ENCODE peak calls at places on chromosome 20, in ten cellular contexts. Y, O, W, P, Z, N, R, F, T and B are unnamed samples.
A peak's percentile ranks its signal among the peaks of the same experiment; 100 is the strongest.

GRCh38 chr20:35009665-35010328 is 54.1 kb downstream of the MYH7B start:
- DNase-seq in Y (no peak), O (no peak), W (peak; percentile 72), P (no peak), Z (no peak), N (no peak), R (no peak), F (no peak), T (no peak), B (no peak)

GRCh38 chr20:53613748-53614147 is 20.1 kb upstream of the ZNF217 start:
- DNase-seq in Y (no peak), O (no peak), W (no peak), P (no peak), Z (no peak), N (no peak), R (no peak), F (no peak), T (no peak), B (no peak)

GRCh38 chr20:44068780-44069191 is 118.2 kb downstream of the JPH2 start:
- DNase-seq in Y (peak; percentile 11), O (no peak), W (no peak), P (no peak), Z (no peak), N (no peak), R (no peak), F (no peak), T (no peak), B (no peak)

GRCh38 chr20:16803965-16804792 is 56.0 kb downstream of the OTOR start:
- DNase-seq in Y (no peak), O (peak; percentile 63), W (no peak), P (peak; percentile 33), Z (peak; percentile 11), N (peak; percentile 26), R (peak; percentile 17), F (peak; percentile 53), T (peak; percentile 48), B (no peak)

GRCh38 chr20:4894981-4895381 is 106.3 kb downstream of the SLC23A2 start:
- DNase-seq in Y (no peak), O (no peak), W (peak; percentile 21), P (no peak), Z (no peak), N (no peak), R (no peak), F (no peak), T (no peak), B (no peak)

GRCh38 chr20:21147593-21147992 is 21.7 kb downstream of the KIZ start:
- DNase-seq in Y (no peak), O (no peak), W (no peak), P (no peak), Z (no peak), N (no peak), R (no peak), F (peak; percentile 27), T (peak; percentile 32), B (no peak)

GRCh38 chr20:32355417-32355841 is 2.7 kb upstream of the ASXL1 start:
- DNase-seq in Y (no peak), O (no peak), W (no peak), P (no peak), Z (no peak), N (no peak), R (no peak), F (no peak), T (no peak), B (no peak)

GRCh38 chr20:5654557-5654956 is 95.6 kb upstream of the SHLD1 start:
- DNase-seq in Y (no peak), O (no peak), W (no peak), P (peak; percentile 93), Z (peak; percentile 94), N (no peak), R (no peak), F (peak; percentile 94), T (peak; percentile 97), B (no peak)

GRCh38 chr20:57783196-57783595 is 73.4 kb upstream of the PMEPA1 start:
- DNase-seq in Y (no peak), O (no peak), W (peak; percentile 62), P (no peak), Z (no peak), N (no peak), R (no peak), F (no peak), T (no peak), B (no peak)

GRCh38 chr20:36490191-36490590 is 51.1 kb upstream of the MYL9 start:
- DNase-seq in Y (no peak), O (no peak), W (no peak), P (peak; percentile 46), Z (no peak), N (no peak), R (no peak), F (no peak), T (no peak), B (no peak)

GRCh38 chr20:18428490-18429173 is 38.2 kb downstream of the DZANK1 start:
- DNase-seq in Y (no peak), O (no peak), W (no peak), P (no peak), Z (no peak), N (peak; percentile 38), R (peak; percentile 17), F (peak; percentile 47), T (peak; percentile 16), B (no peak)

GRCh38 chr20:63280929-63281545 is 8.4 kb downstream of the ARFGAP1 start:
- DNase-seq in Y (no peak), O (peak; percentile 63), W (no peak), P (no peak), Z (no peak), N (no peak), R (no peak), F (no peak), T (no peak), B (no peak)

GRCh38 chr20:4545526-4545925 is 176.2 kb upstream of the PRND start:
- DNase-seq in Y (no peak), O (no peak), W (no peak), P (peak; percentile 84), Z (peak; percentile 85), N (no peak), R (no peak), F (peak; percentile 47), T (peak; percentile 41), B (peak; percentile 44)

GRCh38 chr20:20038586-20038985 is 13.7 kb downstream of the CRNKL1 start:
- DNase-seq in Y (no peak), O (no peak), W (no peak), P (no peak), Z (no peak), N (no peak), R (no peak), F (no peak), T (no peak), B (no peak)

GRCh38 chr20:46215913-46216707 is 92.2 kb downstream of the CDH22 start:
- DNase-seq in Y (no peak), O (peak; percentile 96), W (no peak), P (peak; percentile 59), Z (peak; percentile 33), N (no peak), R (no peak), F (peak; percentile 16), T (peak; percentile 28), B (no peak)

GRCh38 chr20:61529354-61529753 is 277.3 kb downstream of the CDH4 start:
- DNase-seq in Y (no peak), O (no peak), W (no peak), P (no peak), Z (no peak), N (no peak), R (no peak), F (no peak), T (no peak), B (no peak)

DNA sequence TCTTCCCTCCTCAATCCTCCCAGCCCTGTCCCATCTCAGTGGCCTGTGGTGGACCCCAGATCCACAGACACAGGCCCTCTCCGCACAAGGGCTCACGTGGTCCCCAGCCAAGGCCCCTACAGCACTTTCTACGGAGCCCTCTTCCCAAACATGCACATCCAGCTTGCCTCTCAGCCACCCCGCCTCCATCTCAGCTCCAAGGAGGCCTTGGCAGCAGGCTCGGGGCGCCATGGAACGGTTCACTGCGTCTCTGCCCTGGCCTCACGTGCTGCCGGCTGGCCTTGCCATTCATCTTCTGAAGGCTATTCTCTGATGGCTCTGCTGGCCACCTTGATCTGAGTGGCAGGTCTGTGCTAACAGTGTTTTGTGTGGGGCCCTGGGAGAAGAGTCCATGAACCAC is 33.0 kb downstream of the GNAS-AS1 start:
- DNase-seq in Y (no peak), O (no peak), W (no peak), P (no peak), Z (no peak), N (no peak), R (no peak), F (no peak), T (no peak), B (no peak)
- H3K4me3 ChIP-seq in Y (no peak overlapping the region), O (no peak overlapping the region), W (no peak overlapping the region), P (no peak overlapping the region), Z (no peak overlapping the region), N (no peak overlapping the region), R (no peak overlapping the region), F (no peak overlapping the region), T (no peak overlapping the region), B (no peak overlapping the region)

DNA sequence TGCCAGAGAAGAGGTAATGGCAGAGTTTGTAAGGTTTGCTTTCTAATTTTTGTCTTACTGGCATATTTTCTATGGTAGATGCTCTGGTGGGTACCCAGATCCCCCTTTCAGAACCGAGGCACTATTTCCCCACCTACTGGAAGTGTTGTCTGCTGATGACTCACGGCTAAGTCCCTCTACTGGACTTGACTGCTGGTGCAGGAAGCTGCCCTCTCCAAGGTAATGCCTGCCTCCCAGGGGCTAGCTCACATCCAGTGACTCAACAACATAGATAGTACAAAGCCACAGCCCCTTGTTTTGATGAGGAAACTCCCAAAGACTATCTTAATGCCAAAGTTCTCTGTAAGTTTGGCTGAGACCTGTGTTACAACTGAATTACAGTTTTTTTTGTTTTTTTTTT is 285.4 kb upstream of the FLRT3 start:
- DNase-seq in Y (no peak), O (peak; percentile 48), W (no peak), P (peak; percentile 42), Z (peak; percentile 16), N (peak; percentile 8), R (no peak), F (peak; percentile 79), T (peak; percentile 2), B (no peak)
- TF ChIP-seq CTCF in Y (no peak), O (peak; percentile 51), W (no peak), P (peak; percentile 13), Z (no peak), N (no peak), R (no peak), F (peak; percentile 50), T (no peak), B (no peak)

DNA sequence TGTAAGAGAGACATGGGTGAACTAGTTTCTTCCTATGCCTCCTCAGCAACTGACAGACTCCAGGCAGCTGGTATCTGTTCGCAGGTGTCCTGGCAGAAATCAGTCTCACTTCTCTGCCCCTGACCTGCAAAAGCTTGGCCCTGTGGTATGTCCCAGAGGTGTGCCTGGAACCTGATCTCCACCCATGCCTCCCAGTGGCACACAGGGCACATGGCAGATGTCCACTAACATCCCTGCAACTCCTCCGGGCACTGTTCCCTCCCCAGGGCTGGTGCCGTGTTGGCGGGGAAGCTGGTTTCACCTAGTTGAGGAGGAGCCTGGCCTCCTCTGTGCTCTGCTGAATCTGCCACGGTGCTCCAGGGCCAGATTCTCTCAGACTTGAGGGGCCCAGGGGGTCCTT is 123.3 kb upstream of the GGTLC1 start:
- DNase-seq in Y (no peak), O (no peak), W (no peak), P (no peak), Z (no peak), N (no peak), R (no peak), F (no peak), T (no peak), B (no peak)
- H3K4me3 ChIP-seq in Y (no peak overlapping the region), O (no peak overlapping the region), W (no peak overlapping the region), P (no peak overlapping the region), Z (no peak overlapping the region), N (no peak overlapping the region), R (no peak overlapping the region), F (no peak overlapping the region), T (no peak overlapping the region), B (no peak overlapping the region)

GRCh38 chr20:22248052-22248667 is 336.2 kb downstream of the FOXA2 start:
- DNase-seq in Y (no peak), O (peak; percentile 13), W (no peak), P (no peak), Z (no peak), N (no peak), R (no peak), F (peak; percentile 9), T (no peak), B (no peak)
- TF ChIP-seq CTCF in Y (no peak), O (peak; percentile 45), W (no peak), P (peak; percentile 31), Z (no peak), N (no peak), R (peak; percentile 59), F (peak; percentile 33), T (peak; percentile 30), B (peak; percentile 29)